ENCODE peak calls at places on chromosomes 6 and 20, in ten cellular contexts. One of them, this sample, is unnamed.
A peak's percentile ranks its signal among the peaks of the same experiment; 100 is the strongest.

GRCh38 chr6:75743971-75744370 is 5.1 kb upstream of the MYO6 start:
- DNase-seq in mammary epithelial cell: no peak
- DNase-seq in cardiac fibroblast: no peak
- DNase-seq in AG10803: no peak
- DNase-seq in astrocyte of the spinal cord: no peak
- DNase-seq in ascending aorta: no peak
- DNase-seq in foreskin fibroblast: no peak
- DNase-seq in GM23338: no peak
- DNase-seq in cardiac muscle cell: no peak
- DNase-seq in GM06990: no peak
- DNase-seq in this sample: no peak

GRCh38 chr20:52954849-52955248 is 17.3 kb upstream of the TSHZ2 start:
- DNase-seq in AG10803: no peak
- DNase-seq in GM23338: no peak
- DNase-seq in GM06990: no peak
- DNase-seq in cardiac muscle cell: no peak
- DNase-seq in astrocyte of the spinal cord: no peak
- DNase-seq in ascending aorta: no peak
- DNase-seq in mammary epithelial cell: no peak
- DNase-seq in foreskin fibroblast: no peak
- DNase-seq in cardiac fibroblast: no peak
- DNase-seq in this sample: no peak

GRCh38 chr20:4883546-4883945 is 117.8 kb downstream of the SLC23A2 start:
- DNase-seq in AG10803: no peak
- DNase-seq in foreskin fibroblast: no peak
- DNase-seq in GM23338: no peak
- DNase-seq in GM06990: no peak
- DNase-seq in cardiac muscle cell: no peak
- DNase-seq in cardiac fibroblast: no peak
- DNase-seq in mammary epithelial cell: no peak
- DNase-seq in astrocyte of the spinal cord: no peak
- DNase-seq in ascending aorta: no peak
- DNase-seq in this sample: no peak

GRCh38 chr6:66965227-66965626 is 1258.2 kb upstream of the EYS start:
- DNase-seq in cardiac muscle cell: no peak
- DNase-seq in mammary epithelial cell: no peak
- DNase-seq in foreskin fibroblast: peak; percentile 10
- DNase-seq in ascending aorta: no peak
- DNase-seq in GM23338: no peak
- DNase-seq in AG10803: no peak
- DNase-seq in GM06990: no peak
- DNase-seq in cardiac fibroblast: no peak
- DNase-seq in astrocyte of the spinal cord: peak; percentile 8
- DNase-seq in this sample: no peak

GRCh38 chr6:27755768-27756167 is 156.4 kb downstream of the OR2B2 start:
- DNase-seq in GM06990: no peak
- DNase-seq in GM23338: no peak
- DNase-seq in foreskin fibroblast: no peak
- DNase-seq in cardiac muscle cell: no peak
- DNase-seq in ascending aorta: no peak
- DNase-seq in mammary epithelial cell: no peak
- DNase-seq in AG10803: no peak
- DNase-seq in cardiac fibroblast: no peak
- DNase-seq in astrocyte of the spinal cord: no peak
- DNase-seq in this sample: no peak

GRCh38 chr6:28383235-28384142 is 16.1 kb downstream of the ZSCAN12 start:
- DNase-seq in cardiac fibroblast: peak; percentile 93
- DNase-seq in cardiac muscle cell: peak; percentile 95
- DNase-seq in foreskin fibroblast: peak; percentile 89
- DNase-seq in GM06990: peak; percentile 89
- DNase-seq in ascending aorta: peak; percentile 59
- DNase-seq in mammary epithelial cell: peak; percentile 88
- DNase-seq in GM23338: peak; percentile 98
- DNase-seq in astrocyte of the spinal cord: peak; percentile 89
- DNase-seq in AG10803: peak; percentile 65
- DNase-seq in this sample: peak; percentile 69

GRCh38 chr6:152118224-152118623 is 310.7 kb downstream of the ESR1 start:
- DNase-seq in ascending aorta: no peak
- DNase-seq in mammary epithelial cell: no peak
- DNase-seq in foreskin fibroblast: no peak
- DNase-seq in GM06990: no peak
- DNase-seq in astrocyte of the spinal cord: no peak
- DNase-seq in cardiac muscle cell: no peak
- DNase-seq in AG10803: no peak
- DNase-seq in GM23338: no peak
- DNase-seq in cardiac fibroblast: no peak
- DNase-seq in this sample: no peak

GRCh38 chr6:37369321-37370196 is 15.8 kb downstream of the RNF8 start:
- DNase-seq in foreskin fibroblast: no peak
- DNase-seq in mammary epithelial cell: no peak
- DNase-seq in astrocyte of the spinal cord: peak; percentile 19
- DNase-seq in ascending aorta: no peak
- DNase-seq in AG10803: no peak
- DNase-seq in cardiac muscle cell: no peak
- DNase-seq in cardiac fibroblast: peak; percentile 60
- DNase-seq in GM23338: no peak
- DNase-seq in GM06990: no peak
- DNase-seq in this sample: peak; percentile 64

GRCh38 chr6:31558318-31558625 is 10.9 kb downstream of the NFKBIL1 start:
- DNase-seq in mammary epithelial cell: no peak
- DNase-seq in astrocyte of the spinal cord: no peak
- DNase-seq in cardiac muscle cell: no peak
- DNase-seq in ascending aorta: no peak
- DNase-seq in cardiac fibroblast: no peak
- DNase-seq in foreskin fibroblast: no peak
- DNase-seq in GM06990: no peak
- DNase-seq in GM23338: no peak
- DNase-seq in AG10803: no peak
- DNase-seq in this sample: no peak

GRCh38 chr6:31560697-31561058 is 11.4 kb upstream of the LTA start:
- DNase-seq in cardiac muscle cell: no peak
- DNase-seq in ascending aorta: no peak
- DNase-seq in AG10803: no peak
- DNase-seq in mammary epithelial cell: no peak
- DNase-seq in astrocyte of the spinal cord: no peak
- DNase-seq in GM23338: no peak
- DNase-seq in foreskin fibroblast: no peak
- DNase-seq in cardiac fibroblast: no peak
- DNase-seq in GM06990: no peak
- DNase-seq in this sample: no peak

GRCh38 chr6:31559958-31560696 is 12.0 kb upstream of the LTA start:
- DNase-seq in cardiac muscle cell: no peak
- DNase-seq in GM06990: peak; percentile 78
- DNase-seq in cardiac fibroblast: peak; percentile 80
- DNase-seq in foreskin fibroblast: peak; percentile 85
- DNase-seq in astrocyte of the spinal cord: peak; percentile 55
- DNase-seq in AG10803: peak; percentile 67
- DNase-seq in mammary epithelial cell: peak; percentile 66
- DNase-seq in GM23338: peak; percentile 15
- DNase-seq in ascending aorta: no peak
- DNase-seq in this sample: peak; percentile 44

GRCh38 chr6:31558631-31559500 is 11.5 kb downstream of the NFKBIL1 start:
- DNase-seq in cardiac muscle cell: no peak
- DNase-seq in GM06990: peak; percentile 83
- DNase-seq in foreskin fibroblast: no peak
- DNase-seq in GM23338: no peak
- DNase-seq in cardiac fibroblast: peak; percentile 55
- DNase-seq in mammary epithelial cell: no peak
- DNase-seq in AG10803: peak; percentile 48
- DNase-seq in ascending aorta: no peak
- DNase-seq in astrocyte of the spinal cord: no peak
- DNase-seq in this sample: no peak

DNA sequence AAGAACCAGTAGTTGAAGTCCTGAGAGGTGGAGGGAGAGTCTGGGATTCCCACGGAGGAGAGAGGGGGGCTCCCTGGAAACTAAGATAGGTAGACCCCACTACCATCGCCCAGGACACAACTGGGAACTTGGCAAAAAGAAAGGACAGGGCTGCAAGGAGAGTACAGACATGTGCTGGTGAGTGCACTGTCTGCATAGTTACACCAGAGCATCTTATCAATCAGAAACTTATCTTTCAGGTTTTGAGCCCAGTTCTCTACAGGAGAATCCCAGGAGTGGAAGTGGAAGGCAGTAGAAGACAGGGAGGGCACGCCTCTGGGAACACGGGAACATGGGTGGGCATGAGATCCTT is 12.2 kb downstream of the NFKBIL1 start:
- DNase-seq in ascending aorta: no peak
- DNase-seq in cardiac muscle cell: no peak
- DNase-seq in mammary epithelial cell: no peak
- DNase-seq in GM06990: no peak
- DNase-seq in foreskin fibroblast: no peak
- DNase-seq in AG10803: no peak
- DNase-seq in astrocyte of the spinal cord: no peak
- DNase-seq in cardiac fibroblast: no peak
- DNase-seq in GM23338: no peak
- DNase-seq in this sample: no peak
- TF ChIP-seq CTCF in ascending aorta: no peak
- TF ChIP-seq CTCF in cardiac muscle cell: no peak
- TF ChIP-seq CTCF in mammary epithelial cell: no peak
- TF ChIP-seq CTCF in GM06990: no peak
- TF ChIP-seq CTCF in foreskin fibroblast: no peak
- TF ChIP-seq CTCF in AG10803: no peak
- TF ChIP-seq CTCF in astrocyte of the spinal cord: no peak
- TF ChIP-seq CTCF in cardiac fibroblast: no peak
- TF ChIP-seq CTCF in GM23338: no peak
- TF ChIP-seq CTCF in this sample: no peak

DNA sequence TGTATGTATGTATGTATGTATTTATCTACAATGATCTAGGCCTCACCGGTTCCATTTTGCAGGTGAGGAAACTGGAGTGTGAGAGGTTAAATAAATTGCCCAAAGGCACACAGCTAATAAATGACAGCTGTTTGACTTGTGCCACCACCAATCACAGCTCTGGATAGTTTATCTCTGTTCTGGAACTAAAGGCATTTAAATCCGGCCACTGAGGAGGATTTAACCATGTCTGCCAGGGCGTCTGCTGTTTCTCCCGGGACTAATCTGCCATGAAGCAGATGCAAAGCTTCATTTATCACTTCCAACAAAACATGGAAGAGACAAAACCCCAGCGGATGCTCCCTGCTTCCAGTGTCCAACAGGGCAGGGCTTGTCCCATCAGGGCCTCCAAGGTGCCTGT is 244.5 kb downstream of the PTPRT start:
- DNase-seq in cardiac muscle cell: peak; percentile 1
- DNase-seq in mammary epithelial cell: no peak
- DNase-seq in AG10803: no peak
- DNase-seq in cardiac fibroblast: no peak
- DNase-seq in ascending aorta: no peak
- DNase-seq in GM06990: no peak
- DNase-seq in astrocyte of the spinal cord: no peak
- DNase-seq in GM23338: no peak
- DNase-seq in foreskin fibroblast: no peak
- DNase-seq in this sample: no peak
- H3K4me3 ChIP-seq in cardiac muscle cell: no peak overlapping the region
- H3K4me3 ChIP-seq in mammary epithelial cell: no peak overlapping the region
- H3K4me3 ChIP-seq in AG10803: no peak overlapping the region
- H3K4me3 ChIP-seq in cardiac fibroblast: no peak overlapping the region
- H3K4me3 ChIP-seq in ascending aorta: no peak overlapping the region
- H3K4me3 ChIP-seq in GM06990: no peak overlapping the region
- H3K4me3 ChIP-seq in astrocyte of the spinal cord: no peak overlapping the region
- H3K4me3 ChIP-seq in GM23338: no peak overlapping the region
- H3K4me3 ChIP-seq in foreskin fibroblast: no peak overlapping the region
- H3K4me3 ChIP-seq in this sample: no peak overlapping the region

DNA sequence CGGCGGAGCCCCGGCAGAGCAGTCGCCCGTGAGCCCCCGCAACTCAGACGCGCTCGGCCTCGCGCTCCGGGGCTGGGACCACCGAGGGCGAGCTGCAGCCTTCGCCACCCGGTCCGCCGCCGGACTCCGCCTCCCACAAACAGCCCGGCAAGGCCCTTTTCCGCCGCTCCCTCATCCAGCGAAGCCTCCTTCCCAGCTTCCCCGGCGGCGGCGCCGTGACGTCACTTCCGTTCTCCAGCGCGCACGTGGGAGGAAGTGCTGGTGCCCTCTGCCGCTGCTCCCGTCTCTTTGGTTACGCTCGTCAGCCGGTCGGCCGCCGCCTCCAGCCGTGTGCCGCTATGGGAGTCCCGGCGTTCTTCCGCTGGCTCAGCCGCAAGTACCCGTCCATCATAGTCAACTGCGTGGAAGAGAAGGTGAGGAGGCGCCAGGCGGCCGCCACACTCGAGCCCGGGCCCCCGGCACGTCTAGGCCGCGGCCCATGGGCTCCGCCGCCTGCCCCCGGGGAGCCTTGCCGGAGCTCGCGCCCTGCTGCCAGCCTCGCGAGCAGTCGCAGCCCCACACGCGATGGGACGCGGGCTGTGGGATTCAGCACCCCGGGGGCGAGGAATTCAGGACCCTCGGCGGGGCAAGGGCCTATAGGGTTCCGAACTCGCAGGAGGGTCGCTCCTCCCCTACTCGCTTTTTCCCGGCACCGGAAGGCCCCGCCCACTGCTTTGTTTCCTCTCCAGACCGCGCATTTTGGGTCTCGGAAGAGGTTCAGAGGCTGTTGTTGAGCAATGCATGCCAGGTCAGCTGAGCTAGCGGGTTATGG is at the start of gene XRN2:
- DNase-seq in GM06990: peak; percentile 96
- DNase-seq in mammary epithelial cell: peak; percentile 95
- DNase-seq in AG10803: peak; percentile 93
- DNase-seq in ascending aorta: peak; percentile 76
- DNase-seq in GM23338: peak; percentile 98
- DNase-seq in foreskin fibroblast: peak; percentile 98
- DNase-seq in astrocyte of the spinal cord: peak; percentile 96
- DNase-seq in cardiac fibroblast: peak; percentile 96
- DNase-seq in cardiac muscle cell: peak; percentile 96
- DNase-seq in this sample: peak; percentile 81
- TF ChIP-seq CTCF in GM06990: peak; percentile 5
- TF ChIP-seq CTCF in mammary epithelial cell: peak; percentile 19
- TF ChIP-seq CTCF in AG10803: peak; percentile 8
- TF ChIP-seq CTCF in ascending aorta: no peak
- TF ChIP-seq CTCF in GM23338: peak; percentile 23
- TF ChIP-seq CTCF in foreskin fibroblast: no peak
- TF ChIP-seq CTCF in astrocyte of the spinal cord: no peak
- TF ChIP-seq CTCF in cardiac fibroblast: no peak
- TF ChIP-seq CTCF in cardiac muscle cell: no peak
- TF ChIP-seq CTCF in this sample: peak; percentile 7

DNA sequence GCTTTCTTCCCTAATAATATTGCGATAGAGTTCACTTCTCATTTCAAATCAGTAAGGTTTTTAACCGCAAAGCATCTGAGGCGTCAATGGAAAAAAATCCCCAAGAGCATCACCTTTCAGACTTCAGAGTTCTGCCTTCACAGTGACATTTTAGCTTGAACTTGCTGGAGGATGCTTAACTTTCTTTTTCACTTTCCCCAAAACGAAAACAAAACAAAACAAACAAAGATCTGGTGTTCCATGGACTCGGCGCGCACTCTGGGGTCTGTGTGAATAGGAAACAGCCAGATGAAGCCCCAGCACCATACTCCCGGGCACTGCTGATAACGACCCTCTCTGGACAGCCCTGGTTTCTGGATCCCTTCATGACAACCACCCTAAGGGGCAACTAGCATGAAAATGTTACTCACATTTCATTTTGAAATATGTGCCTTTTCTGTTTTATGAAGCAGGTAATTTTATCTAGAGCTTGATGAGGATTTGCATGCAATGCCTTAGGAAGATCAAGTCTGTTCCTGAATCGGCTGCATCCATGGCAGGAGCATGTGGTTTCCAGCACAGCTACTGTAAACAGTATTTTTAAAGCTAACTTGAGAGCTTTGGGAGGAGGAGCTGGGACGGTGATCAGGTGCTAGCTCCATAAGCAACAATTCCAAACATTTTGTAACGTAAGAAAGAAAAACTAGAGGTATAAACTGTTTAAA is 44.5 kb downstream of the RAMACL start:
- DNase-seq in GM23338: no peak
- DNase-seq in ascending aorta: no peak
- DNase-seq in GM06990: no peak
- DNase-seq in astrocyte of the spinal cord: no peak
- DNase-seq in cardiac muscle cell: no peak
- DNase-seq in mammary epithelial cell: no peak
- DNase-seq in cardiac fibroblast: no peak
- DNase-seq in foreskin fibroblast: no peak
- DNase-seq in AG10803: no peak
- DNase-seq in this sample: no peak
- H3K4me3 ChIP-seq in GM23338: no peak overlapping the region
- H3K4me3 ChIP-seq in ascending aorta: no peak overlapping the region
- H3K4me3 ChIP-seq in GM06990: no peak overlapping the region
- H3K4me3 ChIP-seq in astrocyte of the spinal cord: no peak overlapping the region
- H3K4me3 ChIP-seq in cardiac muscle cell: no peak overlapping the region
- H3K4me3 ChIP-seq in mammary epithelial cell: no peak overlapping the region
- H3K4me3 ChIP-seq in cardiac fibroblast: no peak overlapping the region
- H3K4me3 ChIP-seq in foreskin fibroblast: no peak overlapping the region
- H3K4me3 ChIP-seq in AG10803: no peak overlapping the region
- H3K4me3 ChIP-seq in this sample: no peak overlapping the region

This sample was measured in bronchial epithelial cell.